ENCODE peak calls at places on chromosomes 13 and 19, in seven cellular contexts. One of them, this sample, is unnamed.

GRCh38 chr19:50928841-50929240 is 17.6 kb upstream of the KLK4 start:
- DNase-seq in HCT116: no peak
- DNase-seq in GM23338: peak; percentile 48
- DNase-seq in PC-3: peak; percentile 46
- DNase-seq in hepatocyte: no peak
- DNase-seq in neural progenitor cell: no peak
- DNase-seq in SK-N-SH: no peak
- DNase-seq in this sample: no peak

GRCh38 chr19:2273356-2274184 is 8.4 kb downstream of the PEAK3 start:
- DNase-seq in HCT116: peak; percentile 59
- DNase-seq in GM23338: peak; percentile 96
- DNase-seq in PC-3: peak; percentile 66
- DNase-seq in hepatocyte: peak; percentile 85
- DNase-seq in neural progenitor cell: peak; percentile 95
- DNase-seq in SK-N-SH: peak; percentile 95
- DNase-seq in this sample: peak; percentile 97

GRCh38 chr19:12840091-12841079 is 2.1 kb downstream of the MAST1 start:
- DNase-seq in HCT116: peak; percentile 93
- DNase-seq in GM23338: peak; percentile 98
- DNase-seq in PC-3: peak; percentile 93
- DNase-seq in hepatocyte: peak; percentile 79
- DNase-seq in neural progenitor cell: peak; percentile 98
- DNase-seq in SK-N-SH: peak; percentile 90
- DNase-seq in this sample: peak; percentile 90

GRCh38 chr19:15280915-15281683 is 48.9 kb upstream of the EPHX3 start:
- DNase-seq in HCT116: no peak
- DNase-seq in GM23338: no peak
- DNase-seq in PC-3: peak; percentile 23
- DNase-seq in hepatocyte: peak; percentile 81
- DNase-seq in neural progenitor cell: peak; percentile 96
- DNase-seq in SK-N-SH: peak; percentile 70
- DNase-seq in this sample: no peak

GRCh38 chr19:45770192-45771101 is 1.4 kb upstream of the SIX5 start:
- DNase-seq in HCT116: peak; percentile 96
- DNase-seq in GM23338: peak; percentile 99
- DNase-seq in PC-3: peak; percentile 93
- DNase-seq in hepatocyte: peak; percentile 97
- DNase-seq in neural progenitor cell: peak; percentile 99
- DNase-seq in SK-N-SH: peak; percentile 96
- DNase-seq in this sample: peak; percentile 97

GRCh38 chr19:30757836-30758617 is 385.8 kb downstream of the ZNF536 start:
- DNase-seq in HCT116: no peak
- DNase-seq in GM23338: no peak
- DNase-seq in PC-3: no peak
- DNase-seq in hepatocyte: no peak
- DNase-seq in neural progenitor cell: no peak
- DNase-seq in SK-N-SH: no peak
- DNase-seq in this sample: no peak

GRCh38 chr13:37701972-37702371 is 103.4 kb upstream of the POSTN start:
- DNase-seq in HCT116: no peak
- DNase-seq in GM23338: no peak
- DNase-seq in PC-3: peak; percentile 50
- DNase-seq in hepatocyte: peak; percentile 16
- DNase-seq in neural progenitor cell: no peak
- DNase-seq in SK-N-SH: no peak
- DNase-seq in this sample: no peak

GRCh38 chr13:24822640-24823039 is 58.7 kb downstream of the RNF17 start:
- DNase-seq in HCT116: no peak
- DNase-seq in GM23338: no peak
- DNase-seq in PC-3: no peak
- DNase-seq in hepatocyte: no peak
- DNase-seq in neural progenitor cell: no peak
- DNase-seq in SK-N-SH: no peak
- DNase-seq in this sample: no peak

GRCh38 chr13:51623473-51623872 is 39.2 kb downstream of the WDFY2 start:
- DNase-seq in HCT116: no peak
- DNase-seq in GM23338: no peak
- DNase-seq in PC-3: no peak
- DNase-seq in hepatocyte: no peak
- DNase-seq in neural progenitor cell: no peak
- DNase-seq in SK-N-SH: no peak
- DNase-seq in this sample: no peak

GRCh38 chr19:4539697-4540581 is at the start of gene LRG1:
- DNase-seq in HCT116: no peak
- DNase-seq in GM23338: peak; percentile 54
- DNase-seq in PC-3: no peak
- DNase-seq in hepatocyte: peak; percentile 73
- DNase-seq in neural progenitor cell: no peak
- DNase-seq in SK-N-SH: no peak
- DNase-seq in this sample: peak; percentile 50

GRCh38 chr13:80454245-80454644 is 113.3 kb upstream of the SPRY2 start:
- DNase-seq in HCT116: no peak
- DNase-seq in GM23338: no peak
- DNase-seq in PC-3: no peak
- DNase-seq in hepatocyte: no peak
- DNase-seq in neural progenitor cell: no peak
- DNase-seq in SK-N-SH: no peak
- DNase-seq in this sample: peak; percentile 64

GRCh38 chr19:45250832-45251451 is at the start of gene MARK4:
- DNase-seq in HCT116: peak; percentile 16
- DNase-seq in GM23338: peak; percentile 70
- DNase-seq in PC-3: peak; percentile 54
- DNase-seq in hepatocyte: peak; percentile 84
- DNase-seq in neural progenitor cell: peak; percentile 82
- DNase-seq in SK-N-SH: peak; percentile 99
- DNase-seq in this sample: peak; percentile 76

DNA sequence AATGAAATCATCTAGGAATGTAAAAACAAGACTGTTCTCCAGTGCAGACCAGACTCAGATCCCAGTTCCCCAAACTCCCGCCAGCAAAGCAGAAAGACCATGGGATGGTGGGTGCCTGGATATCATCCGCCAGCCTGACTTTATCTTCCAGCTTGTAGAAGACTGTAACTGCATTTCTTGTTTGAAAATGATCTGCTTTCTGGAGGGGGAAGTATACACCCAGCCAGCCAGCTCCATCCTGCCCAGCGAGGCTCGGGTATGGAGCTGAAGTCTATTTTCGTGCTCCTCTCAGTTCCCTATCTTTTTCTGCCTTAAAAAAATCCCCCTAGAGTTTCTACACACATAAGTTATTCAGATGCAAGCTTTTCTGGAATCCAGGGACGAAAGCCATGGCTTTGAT is 31.0 kb downstream of the CEBPG start:
- DNase-seq in HCT116: no peak
- DNase-seq in GM23338: no peak
- DNase-seq in PC-3: no peak
- DNase-seq in hepatocyte: no peak
- DNase-seq in neural progenitor cell: no peak
- DNase-seq in SK-N-SH: no peak
- DNase-seq in this sample: no peak
- TF ChIP-seq EZH2phosphoT487 in HCT116: no peak
- TF ChIP-seq EZH2phosphoT487 in GM23338: no peak
- TF ChIP-seq EZH2phosphoT487 in PC-3: no peak
- TF ChIP-seq EZH2phosphoT487 in hepatocyte: no peak
- TF ChIP-seq EZH2phosphoT487 in neural progenitor cell: no peak
- TF ChIP-seq EZH2phosphoT487 in SK-N-SH: no peak
- TF ChIP-seq EZH2phosphoT487 in this sample: no peak

DNA sequence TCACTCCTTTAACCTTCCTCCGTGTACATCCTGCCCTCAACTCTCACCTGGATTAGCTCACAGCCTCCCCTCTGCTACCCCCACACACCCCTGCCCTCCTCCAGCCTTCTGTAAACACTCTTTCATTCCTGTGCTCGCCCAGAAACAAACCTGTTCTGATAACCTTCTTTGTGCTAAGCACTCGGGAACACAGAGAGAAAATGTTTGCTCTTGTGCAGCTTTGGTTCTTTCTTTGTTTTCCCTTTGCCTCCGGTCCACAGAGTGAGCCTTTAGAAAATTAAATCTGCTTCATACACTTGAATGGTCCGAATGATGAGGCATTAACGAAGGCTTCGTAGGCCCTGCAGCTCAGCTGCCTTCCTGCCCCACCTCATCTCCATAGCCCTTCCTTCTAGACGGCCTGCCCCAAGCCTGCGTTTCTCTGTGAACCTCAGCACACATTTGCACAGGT is 6.6 kb upstream of the ZDHHC20 start:
- DNase-seq in HCT116: no peak
- DNase-seq in GM23338: peak; percentile 41
- DNase-seq in PC-3: peak; percentile 65
- DNase-seq in hepatocyte: peak; percentile 76
- DNase-seq in neural progenitor cell: peak; percentile 68
- DNase-seq in SK-N-SH: no peak
- DNase-seq in this sample: no peak
- H3K4me2 ChIP-seq in HCT116: no peak overlapping the region
- H3K4me2 ChIP-seq in GM23338: peak overlapping the region; percentile 69
- H3K4me2 ChIP-seq in PC-3: peak overlapping the region; percentile 80
- H3K4me2 ChIP-seq in hepatocyte: peak overlapping the region; percentile 63
- H3K4me2 ChIP-seq in neural progenitor cell: peak overlapping the region; percentile 57
- H3K4me2 ChIP-seq in SK-N-SH: no peak overlapping the region
- H3K4me2 ChIP-seq in this sample: no peak overlapping the region

GRCh38 chr19:49744946-49745381 is 18.1 kb downstream of the TSKS start:
- DNase-seq in HCT116: no peak
- DNase-seq in GM23338: peak; percentile 91
- DNase-seq in PC-3: no peak
- DNase-seq in hepatocyte: no peak
- DNase-seq in neural progenitor cell: no peak
- DNase-seq in SK-N-SH: no peak
- DNase-seq in this sample: no peak

GRCh38 chr19:49749771-49750170 is 13.3 kb downstream of the TSKS start:
- DNase-seq in HCT116: no peak
- DNase-seq in GM23338: no peak
- DNase-seq in PC-3: no peak
- DNase-seq in hepatocyte: no peak
- DNase-seq in neural progenitor cell: no peak
- DNase-seq in SK-N-SH: no peak
- DNase-seq in this sample: no peak

GRCh38 chr19:49741210-49741844 is 21.8 kb downstream of the TSKS start:
- DNase-seq in HCT116: no peak
- DNase-seq in GM23338: no peak
- DNase-seq in PC-3: no peak
- DNase-seq in hepatocyte: no peak
- DNase-seq in neural progenitor cell: no peak
- DNase-seq in SK-N-SH: no peak
- DNase-seq in this sample: no peak

GRCh38 chr19:49749055-49749716 is 13.9 kb downstream of the TSKS start:
- DNase-seq in HCT116: peak; percentile 27
- DNase-seq in GM23338: peak; percentile 71
- DNase-seq in PC-3: peak; percentile 22
- DNase-seq in hepatocyte: no peak
- DNase-seq in neural progenitor cell: no peak
- DNase-seq in SK-N-SH: peak; percentile 58
- DNase-seq in this sample: peak; percentile 25

DNA sequence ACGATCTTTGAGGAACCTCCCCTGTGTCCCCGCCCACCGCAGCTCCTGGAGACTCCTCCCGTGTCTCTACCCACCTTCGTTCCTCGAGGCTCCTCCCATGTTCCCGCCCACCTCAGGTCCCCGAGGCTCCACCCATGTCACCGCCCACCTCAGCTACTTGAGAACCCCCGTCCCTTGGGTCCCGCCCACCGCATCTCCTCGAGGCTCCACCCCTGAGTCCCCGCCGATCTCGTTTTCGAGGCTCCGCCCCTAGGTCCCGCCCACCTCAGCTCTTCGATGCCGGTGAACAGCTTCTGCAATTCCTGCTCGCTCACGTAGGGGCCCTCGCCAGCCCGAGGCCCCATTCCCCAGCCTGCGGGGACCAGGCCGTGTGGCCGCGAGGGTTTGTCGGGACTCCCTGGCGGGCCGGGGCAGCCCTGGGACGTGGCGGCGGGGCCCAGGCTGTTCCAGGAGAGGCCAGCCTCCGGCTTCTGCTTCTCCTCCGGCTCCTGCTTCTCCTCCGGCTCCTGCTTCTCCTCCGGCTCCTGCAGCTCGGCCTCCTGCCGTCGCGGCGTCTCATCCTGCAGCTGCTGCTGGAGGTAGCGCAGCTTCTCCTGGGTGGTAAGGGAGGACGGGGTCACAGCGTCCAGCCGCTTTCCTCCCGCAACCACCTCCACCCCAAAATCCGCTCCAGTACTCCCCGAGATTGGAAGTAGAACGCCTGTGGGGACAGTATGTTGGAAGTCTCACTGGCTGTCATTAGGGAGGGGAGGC is 16.7 kb downstream of the TSKS start:
- DNase-seq in HCT116: peak; percentile 90
- DNase-seq in GM23338: peak; percentile 99
- DNase-seq in PC-3: peak; percentile 46
- DNase-seq in hepatocyte: no peak
- DNase-seq in neural progenitor cell: peak; percentile 61
- DNase-seq in SK-N-SH: peak; percentile 81
- DNase-seq in this sample: peak; percentile 91
- TF ChIP-seq EZH2phosphoT487 in HCT116: no peak
- TF ChIP-seq EZH2phosphoT487 in GM23338: no peak
- TF ChIP-seq EZH2phosphoT487 in PC-3: no peak
- TF ChIP-seq EZH2phosphoT487 in hepatocyte: no peak
- TF ChIP-seq EZH2phosphoT487 in neural progenitor cell: no peak
- TF ChIP-seq EZH2phosphoT487 in SK-N-SH: no peak
- TF ChIP-seq EZH2phosphoT487 in this sample: no peak

GRCh38 chr19:11263726-11264125 is 1.4 kb upstream of the DOCK6 start:
- DNase-seq in HCT116: no peak
- DNase-seq in GM23338: no peak
- DNase-seq in PC-3: no peak
- DNase-seq in hepatocyte: no peak
- DNase-seq in neural progenitor cell: no peak
- DNase-seq in SK-N-SH: no peak
- DNase-seq in this sample: no peak

GRCh38 chr19:11264452-11265176 is 2.3 kb upstream of the DOCK6 start:
- DNase-seq in HCT116: no peak
- DNase-seq in GM23338: peak; percentile 70
- DNase-seq in PC-3: no peak
- DNase-seq in hepatocyte: peak; percentile 77
- DNase-seq in neural progenitor cell: no peak
- DNase-seq in SK-N-SH: no peak
- DNase-seq in this sample: peak; percentile 81

GRCh38 chr19:11267316-11268085 is 5.2 kb upstream of the DOCK6 start:
- DNase-seq in HCT116: no peak
- DNase-seq in GM23338: no peak
- DNase-seq in PC-3: no peak
- DNase-seq in hepatocyte: no peak
- DNase-seq in neural progenitor cell: no peak
- DNase-seq in SK-N-SH: no peak
- DNase-seq in this sample: no peak

GRCh38 chr19:11265785-11266236 is 3.5 kb upstream of the DOCK6 start:
- DNase-seq in HCT116: peak; percentile 56
- DNase-seq in GM23338: no peak
- DNase-seq in PC-3: peak; percentile 98
- DNase-seq in hepatocyte: peak; percentile 91
- DNase-seq in neural progenitor cell: no peak
- DNase-seq in SK-N-SH: no peak
- DNase-seq in this sample: no peak

DNA sequence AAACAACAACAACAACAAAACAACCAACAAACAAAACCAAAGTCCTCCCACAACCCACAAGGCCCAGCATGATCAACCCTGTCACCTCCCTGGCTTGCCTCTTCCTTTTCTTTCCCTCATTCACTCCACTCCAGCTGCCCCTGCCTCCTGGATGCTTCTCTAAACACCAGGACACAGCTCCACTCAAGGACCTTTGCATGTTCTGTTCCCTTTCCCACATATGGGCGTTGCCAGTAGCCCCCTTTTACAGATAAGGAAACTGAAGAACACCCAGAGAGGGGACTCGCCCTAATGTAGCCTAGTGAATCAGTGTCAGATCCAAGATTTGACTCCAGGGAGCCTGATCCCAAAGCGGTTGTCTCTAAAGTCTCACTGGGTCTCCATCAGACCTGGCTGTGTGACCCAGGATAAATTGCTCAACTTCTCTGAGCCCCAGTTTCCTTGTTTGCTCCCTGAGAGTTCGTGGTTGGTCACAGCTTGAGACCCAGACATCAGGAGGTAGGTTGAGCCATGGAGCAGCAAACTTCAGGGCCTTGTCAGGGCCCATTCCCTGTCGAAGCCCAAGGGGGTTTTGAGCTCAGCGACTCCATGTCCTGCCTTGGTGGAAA is 3.0 kb upstream of the DOCK6 start:
- DNase-seq in HCT116: no peak
- DNase-seq in GM23338: no peak
- DNase-seq in PC-3: no peak
- DNase-seq in hepatocyte: no peak
- DNase-seq in neural progenitor cell: no peak
- DNase-seq in SK-N-SH: no peak
- DNase-seq in this sample: no peak
- H3K4me2 ChIP-seq in HCT116: peak overlapping the region; percentile 60
- H3K4me2 ChIP-seq in GM23338: no peak overlapping the region
- H3K4me2 ChIP-seq in PC-3: peak overlapping the region; percentile 68
- H3K4me2 ChIP-seq in hepatocyte: peak overlapping the region; percentile 27
- H3K4me2 ChIP-seq in neural progenitor cell: no peak overlapping the region
- H3K4me2 ChIP-seq in SK-N-SH: no peak overlapping the region
- H3K4me2 ChIP-seq in this sample: no peak overlapping the region